ENCODE peak calls at places on chromosomes 1 and 21, in eight cellular contexts. M is transverse colon, I is tibial nerve, X is ovary, D is upper lobe of left lung, O is uterus, F is Peyer's patch, Y is HepG2. U is an unnamed sample.

GRCh38 chr1:56414728-56415224 is 164.6 kb downstream of the PLPP3 start:
- DNase-seq in F (no peak), I (no peak), D (no peak), M (no peak), X (no peak), O (no peak), Y (peak), U (no peak)

GRCh38 chr1:115746021-115746690 is 22.4 kb downstream of the CASQ2 start:
- DNase-seq in O (no peak), F (no peak), I (no peak), Y (no peak), M (no peak), X (no peak), D (no peak), U (no peak)

GRCh38 chr1:175823401-175823800 is 80.0 kb upstream of the TNR start:
- DNase-seq in D (no peak), F (no peak), Y (no peak), M (no peak), I (no peak), O (no peak), X (no peak), U (no peak)

GRCh38 chr1:43835141-43836021 is 98.2 kb upstream of the ARTN start:
- DNase-seq in O (peak), Y (no peak), F (no peak), D (no peak), I (no peak), X (peak), M (no peak), U (no peak)

GRCh38 chr1:109773203-109773899 is 9.6 kb upstream of the EPS8L3 start:
- DNase-seq in M (peak), O (peak), D (no peak), I (peak), F (peak), Y (peak), X (peak), U (peak)

GRCh38 chr21:23394458-23394857 is 2212.8 kb downstream of the MRPL39 start:
- DNase-seq in I (no peak), Y (no peak), M (no peak), F (no peak), X (no peak), D (no peak), O (no peak), U (no peak)

GRCh38 chr1:57947471-57947870 is 523.6 kb upstream of the DAB1 start:
- DNase-seq in F (no peak), O (no peak), D (no peak), I (no peak), X (no peak), M (no peak), Y (no peak), U (no peak)

GRCh38 chr1:29643838-29644440 is 407.6 kb downstream of the PTPRU start:
- DNase-seq in X (no peak), D (no peak), F (no peak), M (no peak), O (no peak), I (no peak), Y (no peak), U (no peak)

GRCh38 chr1:44688760-44689446 is 14.4 kb downstream of the ARMH1 start:
- DNase-seq in I (no peak), M (peak), O (peak), Y (no peak), D (no peak), X (peak), F (peak), U (no peak)

GRCh38 chr1:90716552-90717355 is at the start of gene BARHL2:
- DNase-seq in M (no peak), Y (no peak), X (no peak), I (no peak), F (no peak), D (peak), O (no peak), U (no peak)

GRCh38 chr1:47850451-47850850 is 146.7 kb downstream of the TRABD2B start:
- DNase-seq in D (no peak), F (peak), X (no peak), I (no peak), Y (no peak), M (no peak), O (no peak), U (peak)

GRCh38 chr1:214518387-214518786 is 33.0 kb downstream of the PTPN14 start:
- DNase-seq in X (no peak), Y (no peak), I (no peak), O (no peak), D (no peak), M (no peak), F (no peak), U (no peak)

GRCh38 chr1:59298178-59298583 is 1.3 kb downstream of the FGGY start:
- DNase-seq in I (peak), X (peak), O (peak), Y (no peak), D (no peak), F (no peak), M (no peak), U (no peak)

GRCh38 chr1:84141177-84142003 is 2.7 kb upstream of the PRKACB start:
- DNase-seq in I (no peak), O (no peak), X (no peak), M (no peak), D (no peak), F (no peak), Y (no peak), U (no peak)

GRCh38 chr21:46196733-46197132 is 12.5 kb upstream of the SPATC1L start:
- DNase-seq in O (peak), X (no peak), M (no peak), I (no peak), Y (no peak), D (peak), F (peak), U (peak)

GRCh38 chr1:222240536-222241181 is 307.2 kb downstream of the HHIPL2 start:
- DNase-seq in Y (no peak), F (no peak), M (no peak), X (no peak), I (no peak), O (no peak), D (no peak), U (no peak)

GRCh38 chr1:35499652-35500176 is 57.5 kb downstream of the KIAA0319L start:
- DNase-seq in Y (no peak), O (no peak), X (no peak), I (no peak), M (no peak), D (no peak), F (peak), U (no peak)

GRCh38 chr1:202054094-202054493 is 43.7 kb downstream of the ELF3 start:
- DNase-seq in I (no peak), F (no peak), O (no peak), M (no peak), Y (no peak), X (no peak), D (no peak), U (no peak)

GRCh38 chr1:76799700-76800099 is 67.6 kb upstream of the ST6GALNAC5 start:
- DNase-seq in D (no peak), F (no peak), Y (no peak), M (no peak), X (no peak), O (no peak), I (no peak), U (no peak)

GRCh38 chr1:78840447-78841251 is 165.9 kb downstream of the ADGRL4 start:
- DNase-seq in X (no peak), M (no peak), O (no peak), F (no peak), I (peak), Y (no peak), D (no peak), U (no peak)

GRCh38 chr1:181159451-181160151 is 71.1 kb downstream of the IER5 start:
- DNase-seq in Y (no peak), X (no peak), O (no peak), I (no peak), M (peak), F (peak), D (no peak), U (peak)

GRCh38 chr1:32892368-32893197 is 6.3 kb downstream of the HPCA start:
- DNase-seq in D (peak), Y (no peak), F (peak), I (no peak), X (no peak), M (peak), O (no peak), U (no peak)

GRCh38 chr1:8625981-8626898 is 191.2 kb downstream of the RERE start:
- DNase-seq in O (no peak), I (no peak), F (no peak), D (no peak), X (no peak), Y (peak), M (no peak), U (no peak)

GRCh38 chr1:222546548-222547259 is 1.2 kb downstream of the HHIPL2 start:
- DNase-seq in O (no peak), X (no peak), D (peak), Y (peak), F (no peak), I (no peak), M (no peak), U (no peak)

GRCh38 chr1:220313576-220313975 is 41.3 kb upstream of the RAB3GAP2 start:
- DNase-seq in F (no peak), Y (no peak), D (no peak), X (no peak), O (no peak), I (no peak), M (no peak), U (no peak)

GRCh38 chr1:25952851-25953401 is 44.9 kb downstream of the PAFAH2 start:
- DNase-seq in F (no peak), D (peak), X (peak), O (no peak), I (no peak), Y (no peak), M (no peak), U (no peak)

GRCh38 chr1:52142220-52143153 is 598 bp downstream of the ZFYVE9 start:
- DNase-seq in O (peak), F (peak), I (peak), Y (peak), M (peak), D (peak), X (peak), U (peak)

GRCh38 chr1:178953034-178953433 is 72.7 kb upstream of the FAM20B start:
- DNase-seq in Y (no peak), F (no peak), M (no peak), X (peak), D (no peak), O (peak), I (peak), U (no peak)

GRCh38 chr21:43877936-43878575 is 13.0 kb downstream of the AGPAT3 start:
- DNase-seq in D (no peak), O (no peak), M (no peak), X (no peak), F (no peak), Y (no peak), I (no peak), U (no peak)

GRCh38 chr21:42404534-42404933 is 832 bp downstream of the UBASH3A start:
- DNase-seq in I (no peak), M (no peak), F (no peak), Y (no peak), D (no peak), O (no peak), X (no peak), U (no peak)

GRCh38 chr1:56149761-56150160 is 429.6 kb downstream of the PLPP3 start:
- DNase-seq in F (no peak), I (no peak), Y (no peak), D (no peak), M (no peak), X (no peak), O (no peak), U (no peak)

GRCh38 chr21:44592446-44593365 is at the start of gene KRTAP10-6:
- DNase-seq in F (peak), O (no peak), M (no peak), I (no peak), X (no peak), D (peak), Y (no peak), U (no peak)

GRCh38 chr1:65176571-65176970 is 28.6 kb downstream of the AK4 start:
- DNase-seq in D (no peak), I (no peak), X (no peak), O (no peak), F (no peak), M (no peak), Y (no peak), U (no peak)

GRCh38 chr1:174976436-174977107 is 23.2 kb upstream of the CACYBP start:
- DNase-seq in I (no peak), O (peak), F (no peak), D (no peak), X (no peak), M (no peak), Y (no peak), U (no peak)

DNA sequence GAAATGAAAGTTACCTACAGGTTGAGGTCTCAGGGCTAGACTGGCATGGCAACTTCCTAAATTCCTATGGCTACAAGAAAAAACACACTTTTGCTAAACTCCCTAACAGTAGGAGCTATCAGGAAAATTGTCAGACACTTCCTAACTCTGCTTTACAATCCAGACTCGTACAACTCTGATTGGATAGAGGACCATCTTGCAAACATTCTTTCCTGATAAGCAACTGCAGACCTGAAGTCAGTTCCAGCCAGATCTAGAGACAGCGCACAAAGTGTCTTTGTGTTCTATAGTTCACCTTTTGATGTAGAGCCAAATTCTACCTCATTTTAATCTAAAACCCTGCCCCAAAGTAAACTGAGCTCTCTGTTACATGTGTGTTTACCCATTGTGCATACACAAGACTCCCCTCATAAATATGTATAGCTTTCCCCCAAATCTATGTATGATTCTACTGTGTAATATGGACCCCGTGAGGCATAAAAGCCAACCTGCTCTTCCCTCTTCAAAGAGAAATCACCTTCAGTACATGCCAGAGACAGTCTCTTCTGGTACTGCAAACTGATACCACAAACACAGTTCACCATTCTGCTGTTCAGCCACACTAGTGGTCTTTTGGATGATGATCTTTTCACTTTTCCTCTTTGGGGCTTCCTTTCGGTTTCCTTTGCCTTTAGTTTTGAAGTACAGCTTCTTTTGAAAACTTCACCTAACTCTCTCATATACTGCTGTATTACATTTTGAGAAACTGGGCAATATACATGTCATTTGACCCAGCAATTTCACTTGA is 21.7 kb downstream of the ZP4 start:
- DNase-seq in D (no peak), I (no peak), F (no peak), Y (no peak), O (no peak), X (no peak), M (no peak), U (no peak)
- TF ChIP-seq POLR2A in D (no peak), I (no peak), F (no peak), Y (no peak), O (no peak), X (no peak), M (no peak), U (no peak)

GRCh38 chr1:151837197-151837596 is 2.4 kb downstream of the C2CD4D start:
- DNase-seq in F (no peak), D (no peak), O (no peak), X (no peak), I (no peak), Y (no peak), M (no peak), U (no peak)
- H3K4me3 ChIP-seq in F (no peak), D (no peak), O (no peak), X (no peak), I (no peak), Y (no peak), M (no peak), U (no peak)

DNA sequence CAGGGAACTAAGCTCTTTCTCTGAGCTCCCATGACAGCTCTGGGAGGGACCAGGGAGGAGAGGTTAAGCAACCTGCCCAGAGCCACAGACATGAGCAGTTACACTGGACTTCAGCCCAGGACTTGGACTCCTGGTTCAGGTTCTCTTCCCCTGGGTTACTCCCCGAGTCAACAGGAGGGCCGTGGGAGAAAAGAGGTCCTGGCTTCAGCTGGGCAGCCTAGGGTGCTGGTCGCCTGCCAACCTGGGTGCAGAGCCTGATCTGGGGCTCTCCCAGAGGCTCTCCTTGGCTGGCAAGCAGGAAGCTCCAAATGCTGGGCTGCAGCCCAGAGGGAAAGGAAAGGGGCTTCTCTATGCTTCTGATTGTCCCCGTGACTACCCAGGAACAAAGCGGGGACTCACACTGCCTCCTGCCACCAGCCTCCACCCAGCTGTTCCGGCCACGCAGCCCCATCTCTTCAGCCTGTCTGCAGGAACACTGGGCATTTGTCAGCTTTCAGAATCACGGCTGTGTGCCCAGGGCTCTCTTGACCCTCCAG is 141.8 kb downstream of the HIVEP3 start:
- DNase-seq in O (no peak), Y (no peak), F (no peak), M (no peak), D (no peak), I (no peak), X (no peak), U (no peak)
- TF ChIP-seq POLR2A in O (no peak), Y (no peak), F (no peak), M (no peak), D (no peak), I (no peak), X (no peak), U (no peak)

GRCh38 chr1:145991799-145992412 is 4.5 kb downstream of the TXNIP start:
- DNase-seq in I (peak), D (no peak), Y (no peak), O (peak), F (peak), M (no peak), X (no peak), U (peak)
- H3K4me3 ChIP-seq in I (peak), D (peak), Y (no peak), O (peak), F (peak), M (peak), X (peak), U (peak)

GRCh38 chr1:167936930-167937708 is at the start of gene MPC2:
- DNase-seq in X (peak), D (peak), Y (peak), I (peak), O (peak), F (peak), M (peak), U (peak)
- TF ChIP-seq POLR2A in X (peak), D (no peak), Y (peak), I (no peak), O (no peak), F (no peak), M (no peak), U (no peak)

GRCh38 chr1:179973198-179974114 is 18.8 kb downstream of the CEP350 start:
- DNase-seq in O (no peak), M (no peak), Y (no peak), F (no peak), D (no peak), I (no peak), X (no peak), U (no peak)

GRCh38 chr1:179971563-179972496 is 17.2 kb downstream of the CEP350 start:
- DNase-seq in M (no peak), X (no peak), O (no peak), D (no peak), I (no peak), F (no peak), Y (no peak), U (no peak)

GRCh38 chr1:179978199-179979079 is 23.8 kb downstream of the CEP350 start:
- DNase-seq in I (no peak), M (no peak), O (no peak), D (no peak), Y (no peak), X (no peak), F (no peak), U (no peak)

DNA sequence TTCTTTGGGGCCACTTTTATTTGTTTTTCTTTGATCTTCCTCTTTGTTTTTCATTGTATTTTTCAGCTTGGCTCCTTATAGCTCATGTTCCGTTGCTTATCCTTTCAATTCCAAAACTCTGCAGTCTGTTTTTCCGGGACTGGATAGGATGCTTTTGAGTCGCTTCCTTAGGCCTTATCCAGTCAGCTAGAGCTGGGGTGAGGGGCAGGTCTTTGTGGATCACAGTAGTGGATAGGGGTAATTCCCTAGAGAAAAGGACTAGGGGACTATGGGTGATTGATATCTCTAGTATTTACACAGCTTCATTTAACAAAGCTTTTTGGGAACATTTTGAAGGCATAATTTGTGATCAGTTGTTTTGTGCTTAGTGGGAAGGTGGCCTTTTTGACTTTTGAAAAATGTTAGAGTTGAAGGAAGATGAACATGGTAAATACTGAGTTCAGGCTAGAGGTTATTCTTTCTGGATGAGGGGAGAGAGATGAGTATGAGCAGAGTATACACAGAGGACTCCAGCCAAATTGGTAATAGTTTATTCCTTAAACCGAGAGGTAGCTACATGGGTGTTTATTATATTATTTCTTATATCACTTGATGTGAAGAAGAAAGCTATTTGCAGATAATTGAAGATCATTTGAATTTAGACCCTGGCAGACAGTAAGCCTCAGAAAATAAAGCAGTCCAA is 22.5 kb downstream of the CEP350 start:
- DNase-seq in X (no peak), O (no peak), F (no peak), I (no peak), M (no peak), D (no peak), Y (no peak), U (no peak)
- H3K4me3 ChIP-seq in X (no peak), O (no peak), F (no peak), I (no peak), M (no peak), D (no peak), Y (no peak), U (no peak)

GRCh38 chr1:159922499-159923202 is 2.7 kb downstream of the TAGLN2 start:
- DNase-seq in I (no peak), O (peak), D (peak), F (peak), M (peak), Y (no peak), X (peak), U (peak)

GRCh38 chr1:159924025-159924790 is 1.1 kb downstream of the TAGLN2 start:
- DNase-seq in X (peak), F (peak), D (peak), I (peak), M (peak), Y (peak), O (peak), U (peak)

GRCh38 chr1:159921700-159922498 is 3.4 kb downstream of the TAGLN2 start:
- DNase-seq in I (no peak), Y (no peak), D (no peak), M (peak), F (peak), O (peak), X (no peak), U (no peak)

GRCh38 chr1:159924791-159925712 is at the start of gene TAGLN2:
- DNase-seq in Y (peak), M (peak), O (peak), I (peak), X (peak), F (peak), D (peak), U (peak)

GRCh38 chr1:159923203-159924024 is 1.9 kb downstream of the TAGLN2 start:
- DNase-seq in X (peak), M (peak), Y (peak), D (peak), F (peak), I (peak), O (peak), U (peak)
- TF ChIP-seq POLR2A in X (peak), M (peak), Y (no peak), D (peak), F (peak), I (peak), O (peak), U (no peak)

U was measured in suprapubic skin.